ENCODE peak calls at places on chromosomes 7 and 10, in four cellular contexts. O is GM12865; U is activated CD4-positive, alpha-beta T cell treated with anti-CD3 and anti-CD28 coated beads, Interleukin-2, amount 10 ng/mL, durations not matched to agents 7 days and 5 days; H is fibroblast of lung. N is an unnamed sample.

GRCh38 chr7:25954395-25954794 is 197.6 kb upstream of the NFE2L3 start:
- DNase-seq in O (no peak), H (no peak), U (no peak), N (peak)

GRCh38 chr7:28609608-28610007 is 197.3 kb downstream of the CREB5 start:
- DNase-seq in U (no peak), O (no peak), H (no peak), N (no peak)

GRCh38 chr7:101395376-101395775 is 32.7 kb downstream of the COL26A1 start:
- DNase-seq in U (no peak), H (no peak), O (peak), N (no peak)

GRCh38 chr10:50326757-50327701 is 75.7 kb upstream of the ASAH2 start:
- DNase-seq in U (no peak), O (no peak), H (peak), N (no peak)

GRCh38 chr10:14688606-14689005 is 86.1 kb downstream of the FAM107B start:
- DNase-seq in U (no peak), O (no peak), H (peak), N (no peak)

GRCh38 chr10:100204370-100204769 is 18.5 kb upstream of the ERLIN1 start:
- DNase-seq in H (no peak), U (no peak), O (no peak), N (no peak)

GRCh38 chr7:141354251-141354650 is 197.0 kb upstream of the AGK start:
- DNase-seq in O (no peak), H (peak), U (no peak), N (no peak)

GRCh38 chr7:157514306-157514705 is 177.5 kb downstream of the DNAJB6 start:
- DNase-seq in O (no peak), U (no peak), H (no peak), N (no peak)

GRCh38 chr7:21543528-21544302 is 876 bp downstream of the DNAH11 start:
- DNase-seq in H (peak), U (peak), O (no peak), N (no peak)

GRCh38 chr10:27600915-27601314 is 96.8 kb downstream of the RAB18 start:
- DNase-seq in U (no peak), H (no peak), O (no peak), N (no peak)

GRCh38 chr7:106022193-106022821 is 59.2 kb downstream of the CDHR3 start:
- DNase-seq in U (peak), H (peak), O (peak), N (no peak)

GRCh38 chr7:99562832-99563231 is 4.4 kb downstream of the ZNF655 start:
- DNase-seq in O (no peak), U (peak), H (peak), N (no peak)

GRCh38 chr7:51314041-51314440 is 2.6 kb downstream of the COBL start:
- DNase-seq in O (no peak), U (no peak), H (no peak), N (no peak)

GRCh38 chr10:133476641-133476990 is 22.9 kb downstream of the SCART1 start:
- DNase-seq in H (no peak), O (no peak), U (no peak), N (no peak)

GRCh38 chr10:113433711-113434110 is 119.1 kb upstream of the HABP2 start:
- DNase-seq in H (no peak), O (no peak), U (no peak), N (no peak)

GRCh38 chr7:924541-925231 is 29.8 kb downstream of the ADAP1 start:
- DNase-seq in U (peak), H (peak), O (peak), N (no peak)

GRCh38 chr10:28054211-28054888 is 55.5 kb upstream of the ODAD2 start:
- DNase-seq in H (peak), O (no peak), U (no peak), N (no peak)

GRCh38 chr10:1410469-1411395 is 326.6 kb downstream of the ADARB2 start:
- DNase-seq in U (no peak), H (no peak), O (no peak), N (no peak)

GRCh38 chr7:156440456-156440855 is 200.1 kb upstream of the RNF32 start:
- DNase-seq in H (no peak), O (no peak), U (no peak), N (no peak)

GRCh38 chr7:117145952-117146475 is 176.8 kb downstream of the WNT2 start:
- DNase-seq in O (no peak), H (no peak), U (no peak), N (no peak)

GRCh38 chr10:101814466-101815041 is 3.7 kb downstream of the OGA start:
- DNase-seq in U (no peak), O (peak), H (peak), N (no peak)

GRCh38 chr10:67843284-67843683 is 5.3 kb upstream of the DNAJC12 start:
- DNase-seq in U (no peak), O (no peak), H (no peak), N (no peak)